ENCODE peak calls at places on chromosomes 2 and 18, in four cellular contexts. One of them, this sample, is unnamed.
A peak's percentile ranks its signal among the peaks of the same experiment; 100 is the strongest.

GRCh38 chr2:44952143-44952805 is 10.8 kb downstream of the SIX3 start:
- DNase-seq in hypothalamus: no peak
- DNase-seq in BJ: no peak
- DNase-seq in nephron progenitor cell: peak; percentile 81
- DNase-seq in this sample: no peak

GRCh38 chr2:11567631-11568031 is 33.8 kb downstream of the GREB1 start:
- DNase-seq in hypothalamus: no peak
- DNase-seq in BJ: no peak
- DNase-seq in nephron progenitor cell: no peak
- DNase-seq in this sample: no peak

GRCh38 chr2:24816884-24817283 is 23.7 kb downstream of the CENPO start:
- DNase-seq in hypothalamus: no peak
- DNase-seq in BJ: no peak
- DNase-seq in nephron progenitor cell: no peak
- DNase-seq in this sample: no peak

GRCh38 chr18:31317860-31318259 is at the start of gene DSG1:
- DNase-seq in hypothalamus: no peak
- DNase-seq in BJ: no peak
- DNase-seq in nephron progenitor cell: no peak
- DNase-seq in this sample: no peak

GRCh38 chr18:68919900-68920299 is 122.0 kb downstream of the CCDC102B start:
- DNase-seq in hypothalamus: no peak
- DNase-seq in BJ: no peak
- DNase-seq in nephron progenitor cell: no peak
- DNase-seq in this sample: no peak

GRCh38 chr2:393711-394696 is 106.1 kb upstream of the ALKAL2 start:
- DNase-seq in hypothalamus: peak; percentile 32
- DNase-seq in BJ: no peak
- DNase-seq in nephron progenitor cell: no peak
- DNase-seq in this sample: peak; percentile 25

GRCh38 chr2:51710222-51710621 is 678.3 kb upstream of the NRXN1 start:
- DNase-seq in hypothalamus: no peak
- DNase-seq in BJ: no peak
- DNase-seq in nephron progenitor cell: peak; percentile 15
- DNase-seq in this sample: no peak

GRCh38 chr2:207122914-207123744 is 42.6 kb downstream of the KLF7 start:
- DNase-seq in hypothalamus: no peak
- DNase-seq in BJ: no peak
- DNase-seq in nephron progenitor cell: no peak
- DNase-seq in this sample: no peak

GRCh38 chr2:117760916-117761315 is 53.6 kb upstream of the DDX18 start:
- DNase-seq in hypothalamus: no peak
- DNase-seq in BJ: peak; percentile 35
- DNase-seq in nephron progenitor cell: no peak
- DNase-seq in this sample: no peak

GRCh38 chr2:16048466-16048865 is 108.1 kb downstream of the MYCN start:
- DNase-seq in hypothalamus: no peak
- DNase-seq in BJ: no peak
- DNase-seq in nephron progenitor cell: no peak
- DNase-seq in this sample: no peak

GRCh38 chr2:221420245-221420644 is 151.9 kb downstream of the EPHA4 start:
- DNase-seq in hypothalamus: no peak
- DNase-seq in BJ: no peak
- DNase-seq in nephron progenitor cell: no peak
- DNase-seq in this sample: no peak

GRCh38 chr2:6143812-6144211 is 451.6 kb downstream of the SOX11 start:
- DNase-seq in hypothalamus: no peak
- DNase-seq in BJ: no peak
- DNase-seq in nephron progenitor cell: no peak
- DNase-seq in this sample: no peak

GRCh38 chr2:240997141-240997855 is 1.1 kb upstream of the SNED1 start:
- DNase-seq in hypothalamus: no peak
- DNase-seq in BJ: no peak
- DNase-seq in nephron progenitor cell: no peak
- DNase-seq in this sample: no peak

GRCh38 chr2:167140767-167141166 is 252.5 kb downstream of the XIRP2 start:
- DNase-seq in hypothalamus: no peak
- DNase-seq in BJ: peak; percentile 94
- DNase-seq in nephron progenitor cell: no peak
- DNase-seq in this sample: no peak